ENCODE peak calls at places on chromosomes 3 and 15, in seven cellular contexts. M is K562, D is SK-N-SH, Z is HepG2, C is HCT116, Y is H1, G is GM12878. P is an unnamed sample.

GRCh38 chr3:81249540-81250029 is 511.9 kb downstream of the GBE1 start:
- DNase-seq in M (no peak), G (no peak), C (no peak), Y (no peak), D (no peak), Z (peak), P (no peak)

GRCh38 chr3:71809321-71809720 is 24.4 kb upstream of the PROK2 start:
- DNase-seq in M (no peak), C (no peak), D (no peak), Y (no peak), Z (no peak), G (no peak), P (no peak)

GRCh38 chr3:151584603-151585002 is 123.7 kb upstream of the IGSF10 start:
- DNase-seq in C (no peak), Y (no peak), D (no peak), M (no peak), G (peak), Z (no peak), P (no peak)

GRCh38 chr3:141544697-141545096 is 57.9 kb downstream of the RASA2 start:
- DNase-seq in D (no peak), G (no peak), M (no peak), Z (no peak), Y (no peak), C (no peak), P (no peak)

GRCh38 chr3:34207826-34208225 is 409.4 kb downstream of the PDCD6IP start:
- DNase-seq in Z (no peak), C (no peak), G (no peak), M (no peak), Y (no peak), D (no peak), P (no peak)

GRCh38 chr15:86846059-86846458 is 766.4 kb downstream of the AGBL1 start:
- DNase-seq in Y (no peak), Z (no peak), D (no peak), G (no peak), C (no peak), M (no peak), P (no peak)

GRCh38 chr3:136840252-136840651 is 21.3 kb downstream of the SLC35G2 start:
- DNase-seq in G (no peak), M (no peak), Y (no peak), C (no peak), Z (no peak), D (no peak), P (no peak)

GRCh38 chr3:1766384-1766783 is 332.3 kb upstream of the CNTN4 start:
- DNase-seq in C (no peak), D (no peak), M (no peak), Y (no peak), Z (no peak), G (no peak), P (no peak)

GRCh38 chr3:74384151-74384550 is 230.3 kb downstream of the CNTN3 start:
- DNase-seq in M (no peak), G (no peak), C (no peak), D (no peak), Z (no peak), Y (no peak), P (no peak)

GRCh38 chr3:105238367-105238766 is 128.3 kb upstream of the ALCAM start:
- DNase-seq in Y (no peak), Z (no peak), C (no peak), D (no peak), G (no peak), M (no peak), P (no peak)

GRCh38 chr15:69298697-69299441 is at the start of gene PAQR5:
- DNase-seq in C (no peak), M (peak), Z (no peak), D (peak), Y (no peak), G (no peak), P (peak)

GRCh38 chr15:75149911-75150709 is 51.6 kb upstream of the C15orf39 start:
- DNase-seq in Z (no peak), D (no peak), Y (no peak), C (peak), M (peak), G (no peak), P (no peak)

GRCh38 chr15:99955181-99955525 is 221.9 kb upstream of the LYSMD4 start:
- DNase-seq in G (no peak), D (no peak), Z (no peak), Y (no peak), M (no peak), C (no peak), P (no peak)

GRCh38 chr15:99504071-99504822 is 61.5 kb upstream of the MEF2A start:
- DNase-seq in C (no peak), Y (no peak), D (no peak), Z (no peak), M (no peak), G (no peak), P (no peak)

GRCh38 chr15:66939016-66939415 is 126.4 kb upstream of the SMAD3 start:
- DNase-seq in Z (no peak), D (no peak), Y (no peak), C (no peak), M (no peak), G (no peak), P (no peak)

GRCh38 chr3:128993461-128994172 is at the start of gene CFAP92:
- DNase-seq in G (no peak), Z (no peak), C (peak), Y (peak), D (peak), M (peak), P (peak)

GRCh38 chr3:65713016-65713415 is 325.7 kb downstream of the MAGI1 start:
- DNase-seq in Z (no peak), D (no peak), M (no peak), C (no peak), Y (no peak), G (no peak), P (no peak)

GRCh38 chr15:84648539-84648938 is 5.5 kb downstream of the WDR73 start:
- DNase-seq in C (no peak), Z (no peak), Y (no peak), M (no peak), D (no peak), G (no peak), P (no peak)

GRCh38 chr15:57866149-57866736 is 159.7 kb downstream of the POLR2M start:
- DNase-seq in Z (peak), D (peak), G (no peak), Y (peak), M (peak), C (peak), P (peak)

GRCh38 chr3:128133273-128133883 is 9.8 kb upstream of the RUVBL1 start:
- DNase-seq in G (no peak), M (no peak), D (peak), C (peak), Y (no peak), Z (peak), P (no peak)

GRCh38 chr3:155281892-155282291 is 11.6 kb downstream of the STRIT1 start:
- DNase-seq in Z (no peak), M (no peak), D (no peak), G (no peak), Y (no peak), C (no peak), P (no peak)

GRCh38 chr15:74619916-74620635 is 4.4 kb downstream of the CLK3 start:
- DNase-seq in Z (no peak), D (no peak), M (no peak), C (no peak), G (no peak), Y (no peak), P (no peak)

GRCh38 chr3:188076176-188076575 is 77.8 kb upstream of the LPP start:
- DNase-seq in D (no peak), C (no peak), Y (no peak), Z (no peak), G (no peak), M (no peak), P (no peak)

GRCh38 chr3:56962200-56962599 is 98.3 kb upstream of the SPATA12 start:
- DNase-seq in M (no peak), D (peak), C (no peak), Z (no peak), G (no peak), Y (no peak), P (no peak)
- TF ChIP-seq JUND in M (no peak), D (no peak), C (no peak), Z (no peak), G (no peak), Y (no peak), P (no peak)

DNA sequence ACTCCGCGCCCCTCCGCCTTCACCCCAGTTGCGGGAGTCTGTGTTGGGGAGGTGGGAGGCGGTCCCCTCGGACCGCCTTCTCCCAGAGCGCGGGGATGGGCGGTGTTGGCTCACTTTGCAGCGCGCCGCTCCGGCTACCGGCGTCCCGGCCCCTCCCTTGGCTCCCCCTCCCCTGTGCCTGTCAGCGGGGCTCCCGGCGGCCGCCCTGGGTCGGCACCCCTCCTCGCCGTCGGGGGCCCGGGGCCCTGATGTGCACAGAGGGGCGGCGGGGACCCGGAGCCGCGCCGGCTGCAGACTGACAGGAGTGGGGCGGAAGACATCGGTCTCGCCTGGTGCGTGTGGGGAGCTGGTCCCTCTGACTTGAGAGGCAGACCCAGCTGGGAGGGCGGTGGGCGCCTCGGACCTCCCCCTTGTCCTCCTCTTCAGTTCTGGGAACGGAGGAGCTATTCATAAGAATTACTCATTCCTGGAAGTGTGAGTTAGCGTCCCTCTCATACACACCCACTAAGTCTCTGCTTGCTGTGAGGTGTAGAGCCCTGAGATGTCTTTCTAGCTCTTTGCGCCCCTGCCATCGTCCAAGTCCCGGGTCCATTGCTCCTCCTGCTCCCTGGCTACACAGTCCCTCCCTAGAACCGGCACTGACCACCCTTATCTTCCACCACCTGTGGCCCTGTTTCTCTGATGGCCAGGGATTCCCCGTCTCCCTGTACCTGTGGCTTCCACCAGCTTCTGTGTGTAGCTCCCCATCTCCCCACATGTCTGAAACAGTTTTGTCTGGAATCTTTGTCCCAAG is 42.3 kb upstream of the ROPN1 start:
- DNase-seq in D (peak), Y (no peak), Z (no peak), G (no peak), M (peak), C (no peak), P (no peak)
- TF ChIP-seq JUND in D (no peak), Y (no peak), Z (no peak), G (no peak), M (no peak), C (no peak), P (no peak)

GRCh38 chr3:77412591-77412990 is 372.7 kb downstream of the ROBO2 start:
- DNase-seq in D (no peak), Z (no peak), G (no peak), C (no peak), Y (no peak), M (no peak), P (no peak)
- TF ChIP-seq JUND in D (no peak), Z (no peak), G (no peak), C (no peak), Y (no peak), M (no peak), P (no peak)

GRCh38 chr3:197592361-197593045 is 36.7 kb upstream of the BDH1 start:
- DNase-seq in D (no peak), M (no peak), G (no peak), Z (no peak), C (no peak), Y (no peak), P (no peak)
- TF ChIP-seq JUND in D (no peak), M (no peak), G (no peak), Z (no peak), C (no peak), Y (no peak), P (no peak)

GRCh38 chr3:9402410-9403228 is 5.2 kb downstream of the SETD5 start:
- DNase-seq in Z (peak), Y (peak), G (no peak), M (peak), D (peak), C (no peak), P (no peak)
- TF ChIP-seq JUND in Z (no peak), Y (no peak), G (no peak), M (peak), D (no peak), C (no peak), P (no peak)

GRCh38 chr3:50672656-50673055 is 2.1 kb upstream of the DOCK3 start:
- DNase-seq in G (no peak), D (no peak), Y (no peak), C (no peak), M (no peak), Z (no peak), P (no peak)

GRCh38 chr3:50674349-50675178 is at the start of gene DOCK3:
- DNase-seq in Y (no peak), Z (no peak), C (no peak), D (peak), G (no peak), M (peak), P (peak)

GRCh38 chr3:50673937-50674336 is 790 bp upstream of the DOCK3 start:
- DNase-seq in M (no peak), D (no peak), C (no peak), G (no peak), Y (no peak), Z (no peak), P (no peak)

GRCh38 chr3:50675179-50676030 is 678 bp downstream of the DOCK3 start:
- DNase-seq in Y (no peak), M (peak), C (no peak), Z (no peak), G (no peak), D (peak), P (peak)

GRCh38 chr3:50671331-50671730 is 3.4 kb upstream of the DOCK3 start:
- DNase-seq in Z (no peak), C (peak), Y (no peak), M (no peak), D (no peak), G (no peak), P (peak)
- TF ChIP-seq JUND in Z (no peak), C (peak), Y (no peak), M (no peak), D (peak), G (no peak), P (no peak)

GRCh38 chr15:95162069-95162468 is 930.7 kb downstream of the MCTP2 start:
- DNase-seq in C (no peak), G (no peak), D (no peak), Y (no peak), M (no peak), Z (no peak), P (no peak)
- TF ChIP-seq JUND in C (no peak), G (no peak), D (no peak), Y (no peak), M (no peak), Z (no peak), P (no peak)